ENCODE peak calls at places on chromosomes 16 and 17, in eight cellular contexts. T is upper lobe of left lung, R is omental fat pad, F is uterus, N is HFFc6, Z is fibroblast of pulmonary artery, G is GM12865, O is psoas muscle. K is an unnamed sample.

GRCh38 chr17:41639492-41640473 is 15.4 kb upstream of the KRT17 start:
- DNase-seq in N (no peak), O (no peak), G (no peak), R (no peak), F (no peak), T (no peak), Z (peak; percentile 40), K (no peak)

GRCh38 chr17:82309656-82310570 is 7.5 kb downstream of the CD7 start:
- DNase-seq in F (no peak), O (no peak), T (no peak), G (no peak), R (no peak), Z (no peak), N (no peak), K (no peak)

GRCh38 chr17:42409467-42410351 is 13.3 kb downstream of the CAVIN1 start:
- DNase-seq in R (peak; percentile 41), T (no peak), N (peak; percentile 84), O (peak; percentile 80), Z (peak; percentile 95), F (peak; percentile 89), G (no peak), K (no peak)

GRCh38 chr16:75000481-75001081 is 1.8 kb downstream of the ZNRF1 start:
- DNase-seq in Z (peak; percentile 24), O (no peak), R (no peak), T (peak; percentile 68), F (no peak), G (no peak), N (no peak), K (no peak)

GRCh38 chr16:3937066-3937875 is 56.8 kb upstream of the CREBBP start:
- DNase-seq in O (no peak), Z (no peak), T (no peak), N (no peak), R (no peak), G (no peak), F (no peak), K (no peak)

GRCh38 chr16:55439101-55439690 is 39.8 kb upstream of the MMP2 start:
- DNase-seq in Z (no peak), F (no peak), G (no peak), O (no peak), N (no peak), R (no peak), T (no peak), K (no peak)

GRCh38 chr17:79630120-79630519 is 19.3 kb upstream of the RBFOX3 start:
- DNase-seq in G (no peak), N (no peak), Z (no peak), R (peak; percentile 11), F (peak; percentile 8), O (no peak), T (no peak), K (peak; percentile 30)

GRCh38 chr16:66508914-66509496 is 40.9 kb downstream of the TK2 start:
- DNase-seq in N (no peak), G (no peak), T (no peak), R (no peak), Z (no peak), O (no peak), F (peak; percentile 8), K (no peak)

GRCh38 chr16:86590501-86591144 is 12.3 kb downstream of the FOXL1 start:
- DNase-seq in R (no peak), N (peak; percentile 80), T (no peak), F (no peak), Z (peak; percentile 93), O (no peak), G (no peak), K (no peak)

GRCh38 chr16:19700319-19700781 is 17.7 kb downstream of the KNOP1 start:
- DNase-seq in R (no peak), F (peak; percentile 65), T (no peak), G (no peak), Z (peak; percentile 58), O (no peak), N (no peak), K (no peak)

GRCh38 chr17:45189002-45189401 is 27.3 kb downstream of the HEXIM2 start:
- DNase-seq in T (no peak), Z (no peak), R (no peak), G (no peak), O (no peak), F (no peak), N (no peak), K (no peak)

GRCh38 chr16:27311897-27312303 is 1.9 kb upstream of the IL4R start:
- DNase-seq in T (no peak), R (no peak), Z (no peak), F (peak; percentile 15), N (no peak), G (no peak), O (no peak), K (no peak)

GRCh38 chr17:32267690-32268205 is 2.1 kb downstream of the RHBDL3 start:
- DNase-seq in Z (no peak), T (no peak), R (no peak), O (no peak), G (no peak), F (no peak), N (no peak), K (no peak)

GRCh38 chr16:85650864-85651811 is 37.6 kb downstream of the GINS2 start:
- DNase-seq in R (no peak), F (peak; percentile 67), T (peak; percentile 90), O (peak; percentile 67), Z (no peak), N (no peak), G (no peak), K (no peak)

GRCh38 chr17:81020767-81021497 is 14.0 kb upstream of the BAIAP2 start:
- DNase-seq in Z (peak; percentile 44), N (no peak), G (no peak), O (peak; percentile 69), R (no peak), T (peak; percentile 88), F (peak; percentile 20), K (no peak)

GRCh38 chr16:66510711-66511614 is 39.0 kb downstream of the TK2 start:
- DNase-seq in T (no peak), R (no peak), Z (no peak), F (peak; percentile 33), N (no peak), G (no peak), O (no peak), K (no peak)

GRCh38 chr17:77011173-77012011 is 129.4 kb upstream of the SEC14L1 start:
- DNase-seq in N (peak; percentile 44), G (peak; percentile 48), T (no peak), R (no peak), F (no peak), Z (peak; percentile 70), O (no peak), K (no peak)

GRCh38 chr16:1496464-1496863 is 3.3 kb downstream of the TELO2 start:
- DNase-seq in O (no peak), Z (no peak), R (no peak), T (no peak), F (no peak), N (no peak), G (no peak), K (peak; percentile 84)

GRCh38 chr16:18800674-18801196 is 614 bp downstream of the ARL6IP1 start:
- DNase-seq in O (no peak), R (peak; percentile 32), Z (peak; percentile 27), T (no peak), F (no peak), G (no peak), N (no peak), K (no peak)

GRCh38 chr16:52191533-52192134 is 355.3 kb downstream of the TOX3 start:
- DNase-seq in N (peak; percentile 43), R (peak; percentile 46), Z (peak; percentile 80), G (peak; percentile 72), T (no peak), O (peak; percentile 25), F (peak; percentile 40), K (peak; percentile 91)

DNA sequence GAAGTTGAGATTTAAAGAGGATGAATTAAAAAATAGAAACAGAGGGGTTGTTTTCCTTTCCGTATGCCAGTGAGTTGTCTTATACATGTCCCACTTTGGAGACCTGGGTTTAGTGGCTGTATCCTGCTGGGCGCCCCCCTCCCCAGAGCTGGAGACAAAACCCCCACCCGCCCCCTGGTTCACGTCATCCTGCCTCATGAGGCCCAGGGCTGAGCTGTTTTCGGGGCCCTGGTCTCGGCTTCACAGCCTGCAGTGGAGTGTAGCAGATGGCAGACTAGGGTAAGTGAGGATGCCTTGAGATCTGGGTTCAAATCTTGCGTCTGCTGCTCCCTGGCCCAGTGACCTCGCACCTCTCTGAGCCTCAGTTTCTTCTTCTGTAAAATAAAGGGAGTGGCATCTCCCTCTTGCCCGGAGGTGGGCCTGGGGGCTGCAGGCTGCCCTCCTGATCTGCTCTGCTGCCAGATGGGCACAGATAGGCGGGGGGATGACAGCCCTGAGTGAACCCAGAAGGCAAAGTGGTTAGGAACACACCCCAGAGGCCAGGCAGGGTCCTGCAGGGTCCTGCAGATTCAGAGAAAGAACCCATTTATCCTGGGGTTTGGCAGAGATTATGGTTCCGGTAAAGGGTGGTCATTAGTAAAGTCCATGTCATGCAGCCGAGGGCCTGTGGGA is 45.1 kb downstream of the SOCS3 start:
- DNase-seq in T (no peak), Z (no peak), G (no peak), O (no peak), R (no peak), F (no peak), N (no peak), K (no peak)
- TF ChIP-seq CTCF in T (no peak), Z (peak; percentile 5), G (peak; percentile 19), O (no peak), R (no peak), F (no peak), N (peak; percentile 44), K (peak; percentile 17)

GRCh38 chr17:6701719-6702118 is 11.4 kb downstream of the SLC13A5 start:
- DNase-seq in O (no peak), T (no peak), N (no peak), F (no peak), G (peak; percentile 37), Z (peak; percentile 17), R (no peak), K (no peak)
- TF ChIP-seq CTCF in O (no peak), T (no peak), N (peak; percentile 49), F (no peak), G (peak; percentile 51), Z (peak; percentile 31), R (no peak), K (peak; percentile 23)

DNA sequence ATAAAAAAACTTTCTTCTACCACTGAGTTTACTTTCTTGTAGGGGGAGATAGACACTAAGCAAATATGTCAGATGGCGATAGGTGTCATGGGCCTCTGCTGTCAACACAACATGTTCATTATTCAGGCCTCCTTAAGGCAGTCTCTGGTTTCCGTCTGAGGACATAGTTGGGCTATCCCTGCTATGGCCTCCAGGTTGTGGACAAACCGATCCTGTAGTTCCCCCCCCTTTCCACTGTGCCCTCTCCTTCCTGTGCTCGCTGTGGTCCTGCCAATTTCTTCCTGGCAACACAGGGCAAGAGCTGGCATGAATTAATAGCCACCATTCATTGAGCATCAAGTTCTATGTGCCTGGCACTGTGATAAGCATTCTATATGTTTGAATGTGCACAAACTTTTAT is 81.0 kb upstream of the HS3ST2 start:
- DNase-seq in T (no peak), F (no peak), Z (no peak), O (no peak), N (no peak), G (no peak), R (no peak), K (no peak)
- TF ChIP-seq CTCF in T (no peak), F (no peak), Z (no peak), O (no peak), N (no peak), G (no peak), R (no peak), K (no peak)

DNA sequence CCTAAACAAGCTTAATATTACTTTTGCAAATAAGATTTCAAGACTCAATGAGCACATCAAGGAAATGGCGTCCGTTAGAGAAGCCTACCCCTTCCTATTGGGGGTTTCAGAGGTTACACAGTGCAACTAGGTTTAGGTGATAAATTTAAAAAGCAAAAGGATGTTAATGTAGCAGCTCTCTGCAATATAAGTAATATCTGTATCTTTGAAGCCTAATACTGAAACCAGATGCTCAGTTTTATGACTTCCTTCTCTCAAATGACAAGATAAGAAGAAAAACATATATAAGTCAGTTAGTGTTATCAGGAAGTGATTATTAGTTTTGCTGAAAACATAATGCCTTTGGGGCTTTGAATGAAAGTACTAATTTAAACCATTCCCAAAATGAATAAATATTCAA is 54.3 kb upstream of the MED13 start:
- DNase-seq in R (no peak), Z (no peak), N (no peak), F (no peak), O (no peak), G (peak; percentile 77), T (no peak), K (no peak)
- TF ChIP-seq CTCF in R (no peak), Z (no peak), N (no peak), F (no peak), O (no peak), G (no peak), T (no peak), K (no peak)

K was measured in osteocyte.